ENCODE peak calls at places on chromosome 21, in ten cellular contexts. I is HCT116, E is heart left ventricle, T is spleen, F is ovary, O is tibial nerve, X is prostate gland, Q is testis, A is body of pancreas, B is uterus. U is an unnamed sample.

GRCh38 chr21:29190920-29191319 is 60.5 kb downstream of the MAP3K7CL start:
- DNase-seq in A (no peak), Q (no peak), I (no peak), O (no peak), F (no peak), B (no peak), T (no peak), E (no peak), X (no peak), U (no peak)

GRCh38 chr21:31364265-31364945 is 20.3 kb upstream of the TIAM1 start:
- DNase-seq in E (no peak), B (no peak), T (no peak), O (no peak), A (no peak), I (no peak), X (no peak), F (no peak), Q (no peak), U (no peak)

GRCh38 chr21:41061701-41062100 is 106.3 kb upstream of the BACE2 start:
- DNase-seq in T (no peak), Q (no peak), F (no peak), E (no peak), O (no peak), B (no peak), X (no peak), I (no peak), A (no peak), U (no peak)

GRCh38 chr21:28794341-28794970 is 198.2 kb downstream of the LTN1 start:
- DNase-seq in F (no peak), B (no peak), O (no peak), I (no peak), T (no peak), E (no peak), A (no peak), Q (no peak), X (no peak), U (no peak)

GRCh38 chr21:16082038-16082816 is 352.4 kb downstream of the USP25 start:
- DNase-seq in F (no peak), O (no peak), T (no peak), I (no peak), E (no peak), Q (no peak), X (no peak), A (no peak), B (no peak), U (no peak)

GRCh38 chr21:33687634-33688033 is 45.3 kb downstream of the ITSN1 start:
- DNase-seq in E (no peak), Q (no peak), I (no peak), O (no peak), X (no peak), T (no peak), B (no peak), F (no peak), A (no peak), U (no peak)

GRCh38 chr21:39934895-39935294 is 67.7 kb downstream of the PCP4 start:
- DNase-seq in T (no peak), O (no peak), F (no peak), B (no peak), A (no peak), Q (no peak), E (no peak), X (no peak), I (no peak), U (no peak)

GRCh38 chr21:27532081-27532480 is 565.2 kb upstream of the ADAMTS5 start:
- DNase-seq in A (peak; percentile 33), B (no peak), O (no peak), X (no peak), I (no peak), F (no peak), E (no peak), Q (no peak), T (no peak), U (no peak)

GRCh38 chr21:17987328-17987727 is 168.2 kb upstream of the C21orf91 start:
- DNase-seq in E (no peak), Q (no peak), B (no peak), A (no peak), I (no peak), F (no peak), X (no peak), T (no peak), O (no peak), U (no peak)

GRCh38 chr21:29888437-29888836 is 51.4 kb downstream of the GRIK1 start:
- DNase-seq in F (no peak), T (no peak), A (no peak), E (no peak), I (no peak), Q (no peak), O (no peak), B (no peak), X (no peak), U (no peak)

GRCh38 chr21:40793057-40793456 is 53.9 kb downstream of the DSCAM start:
- DNase-seq in E (no peak), B (no peak), F (no peak), T (no peak), Q (no peak), X (no peak), O (no peak), A (no peak), I (no peak), U (no peak)

GRCh38 chr21:16587141-16587570 is 857.4 kb downstream of the USP25 start:
- DNase-seq in T (no peak), O (peak; percentile 30), X (peak; percentile 84), I (no peak), A (peak; percentile 70), B (peak; percentile 60), E (peak; percentile 32), Q (peak; percentile 64), F (peak; percentile 28), U (peak; percentile 60)

GRCh38 chr21:14875186-14875585 is 189.6 kb downstream of the NRIP1 start:
- DNase-seq in I (no peak), A (no peak), B (no peak), X (no peak), T (no peak), F (no peak), Q (no peak), O (no peak), E (no peak), U (no peak)

GRCh38 chr21:33947451-33948095 is 32.0 kb upstream of the ATP5PO start:
- DNase-seq in A (peak; percentile 87), I (peak; percentile 93), X (peak; percentile 89), B (peak; percentile 76), T (no peak), F (peak; percentile 67), E (peak; percentile 60), O (peak; percentile 69), Q (peak; percentile 38), U (peak; percentile 79)

GRCh38 chr21:42496120-42496838 is at the start of gene RSPH1:
- DNase-seq in B (peak; percentile 99), O (peak; percentile 99), I (peak; percentile 95), A (peak; percentile 100), F (peak; percentile 100), T (peak; percentile 100), Q (peak; percentile 100), E (peak; percentile 100), X (peak; percentile 100), U (peak; percentile 100)
- TF ChIP-seq POLR2A in B (peak; percentile 72), O (peak; percentile 96), I (no peak), A (peak; percentile 81), F (peak; percentile 93), T (no peak), Q (peak; percentile 87), E (peak; percentile 61), X (peak; percentile 95), U (no peak)

DNA sequence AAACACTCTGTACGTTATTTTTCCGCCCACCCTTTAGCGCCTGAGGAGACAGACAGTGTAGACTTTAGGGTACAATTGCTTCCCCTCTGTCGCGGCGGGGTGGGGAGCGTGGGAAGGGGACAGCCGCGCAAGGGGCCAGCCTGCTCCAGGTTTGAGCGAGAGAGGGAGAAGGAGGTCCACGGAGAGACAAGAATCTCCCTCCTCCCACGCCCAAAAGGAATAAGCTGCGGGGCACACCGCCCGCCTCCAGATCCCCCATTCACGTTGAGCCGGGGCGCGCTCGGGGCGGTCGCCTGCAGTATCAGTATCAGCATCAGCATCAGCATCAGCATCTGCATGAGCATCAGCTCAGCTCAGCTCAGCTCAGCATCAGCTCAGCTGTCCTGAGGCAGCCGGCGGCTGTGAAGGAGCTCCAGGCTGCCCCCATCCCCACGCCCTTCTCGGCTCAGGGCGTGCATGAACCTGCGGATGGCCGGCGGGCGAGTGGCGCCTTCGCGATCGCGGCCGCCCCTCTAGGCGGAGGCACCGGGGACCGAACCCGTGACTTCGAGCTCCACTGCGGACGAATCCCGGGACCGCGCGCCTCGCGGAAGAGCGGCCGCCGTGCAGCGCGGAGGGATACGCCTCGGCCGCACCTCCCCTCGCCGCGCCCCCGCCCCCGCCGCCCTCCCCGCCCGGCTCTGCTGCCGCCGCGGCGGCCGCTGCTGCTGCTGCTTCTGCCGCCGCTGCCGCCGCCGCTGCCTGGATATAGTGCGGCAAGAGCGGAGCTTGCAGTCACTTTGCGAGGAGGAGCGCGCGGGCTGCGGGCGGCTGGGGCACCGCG is at the start of gene NCAM2:
- DNase-seq in E (peak; percentile 72), X (peak; percentile 53), A (peak; percentile 77), F (peak; percentile 75), I (no peak), Q (peak; percentile 81), T (peak; percentile 89), O (peak; percentile 39), B (peak; percentile 46), U (peak; percentile 72)
- H3K27ac ChIP-seq in E (no peak within 1 kb of the TSS), X (peak within 1 kb of the TSS; percentile 27), A (no peak within 1 kb of the TSS), F (no peak within 1 kb of the TSS), I (no peak within 1 kb of the TSS), Q (peak within 1 kb of the TSS; percentile 46), T (no peak within 1 kb of the TSS), O (peak within 1 kb of the TSS; percentile 76), B (no peak within 1 kb of the TSS), U (peak within 1 kb of the TSS; percentile 42)

GRCh38 chr21:43778469-43779335 is 2.6 kb upstream of the CSTB start:
- DNase-seq in F (no peak), B (no peak), E (no peak), Q (peak; percentile 72), A (no peak), I (no peak), O (no peak), T (peak; percentile 68), X (no peak), U (no peak)

GRCh38 chr21:43774163-43774562 is 1.9 kb downstream of the CSTB start:
- DNase-seq in A (no peak), X (no peak), I (no peak), Q (no peak), F (no peak), E (no peak), B (no peak), T (no peak), O (no peak), U (no peak)

GRCh38 chr21:43775190-43775589 is 918 bp downstream of the CSTB start:
- DNase-seq in T (no peak), B (no peak), I (no peak), A (no peak), E (no peak), O (no peak), X (no peak), F (no peak), Q (no peak), U (no peak)

GRCh38 chr21:43777953-43778352 is 1.8 kb upstream of the CSTB start:
- DNase-seq in O (no peak), E (no peak), F (no peak), B (no peak), X (no peak), I (no peak), T (no peak), Q (no peak), A (no peak), U (no peak)

GRCh38 chr21:43775795-43776430 is at the start of gene CSTB:
- DNase-seq in T (peak; percentile 96), Q (peak; percentile 90), A (peak; percentile 76), O (peak; percentile 74), X (peak; percentile 79), B (peak; percentile 78), E (peak; percentile 89), F (peak; percentile 85), I (peak; percentile 23), U (peak; percentile 80)
- TF ChIP-seq POLR2A in T (peak; percentile 66), Q (no peak), A (peak; percentile 61), O (peak; percentile 80), X (peak; percentile 89), B (peak; percentile 58), E (peak; percentile 61), F (peak; percentile 65), I (peak; percentile 84), U (no peak)

GRCh38 chr21:38293765-38294164 is 37.0 kb downstream of the KCNJ15 start:
- DNase-seq in A (no peak), X (no peak), F (peak; percentile 27), Q (no peak), E (no peak), T (no peak), I (no peak), O (no peak), B (no peak), U (peak; percentile 64)
- H3K27ac ChIP-seq in A (no peak overlapping the region), X (no peak overlapping the region), F (no peak overlapping the region), Q (no peak overlapping the region), E (no peak overlapping the region), T (no peak overlapping the region), I (no peak overlapping the region), O (no peak overlapping the region), B (no peak overlapping the region), U (no peak overlapping the region)

U was measured in stomach.